ENCODE peak calls at places on chromosomes 13 and 19, in four cellular contexts. D, Q, K and V are unnamed samples.

GRCh38 chr19:18456974-18457373 is 19.0 kb upstream of the ISYNA1 start:
- DNase-seq in D (no peak), K (no peak), Q (no peak), V (no peak)

GRCh38 chr13:19182536-19182935 is 912 bp upstream of the TUBA3C start:
- DNase-seq in D (no peak), Q (no peak), K (no peak), V (no peak)

GRCh38 chr13:97119899-97120745 is 102.0 kb upstream of the MBNL2 start:
- DNase-seq in K (no peak), Q (peak; percentile 64), D (no peak), V (no peak)

GRCh38 chr19:50968709-50969412 is 530 bp downstream of the KLK6 start:
- DNase-seq in Q (no peak), D (no peak), K (no peak), V (no peak)

GRCh38 chr19:18086590-18087138 is at the start of gene IL12RB1:
- DNase-seq in Q (no peak), D (no peak), K (no peak), V (no peak)

GRCh38 chr13:112748947-112749346 is 59.1 kb downstream of the ATP11A start:
- DNase-seq in D (no peak), K (no peak), Q (no peak), V (no peak)

GRCh38 chr19:35828694-35829301 is 16.2 kb upstream of the PRODH2 start:
- DNase-seq in K (peak; percentile 88), Q (peak; percentile 67), D (peak; percentile 82), V (peak; percentile 77)

GRCh38 chr13:91347996-91348905 is 764 bp downstream of the MIR17HG start:
- DNase-seq in K (no peak), D (no peak), Q (no peak), V (no peak)

GRCh38 chr13:90943961-90944360 is 403.5 kb upstream of the MIR17HG start:
- DNase-seq in D (no peak), K (no peak), Q (no peak), V (no peak)

GRCh38 chr19:42066075-42066754 is 3.8 kb downstream of the GRIK5 start:
- DNase-seq in D (peak; percentile 68), Q (peak; percentile 19), K (peak; percentile 54), V (peak; percentile 85)

GRCh38 chr13:79675931-79676658 is 195.1 kb downstream of the NDFIP2 start:
- DNase-seq in Q (no peak), D (no peak), K (no peak), V (peak; percentile 23)

GRCh38 chr13:88384542-88384941 is 713.4 kb downstream of the SLITRK5 start:
- DNase-seq in Q (no peak), K (no peak), D (no peak), V (no peak)
- H3K4me2 ChIP-seq in Q (no peak overlapping the region), K (no peak overlapping the region), D (peak overlapping the region; percentile 14), V (no peak overlapping the region)

GRCh38 chr13:43014162-43014561 is 9.2 kb upstream of the DNAJC15 start:
- DNase-seq in D (no peak), Q (no peak), K (no peak), V (no peak)
- H4K5ac ChIP-seq in D (no peak overlapping the region), Q (no peak overlapping the region), K (no peak overlapping the region), V (no peak overlapping the region)

GRCh38 chr13:27053902-27054595 is 117.6 kb downstream of the USP12 start:
- DNase-seq in Q (peak; percentile 88), D (no peak), K (no peak), V (peak; percentile 56)

GRCh38 chr13:27055501-27055900 is 116.1 kb downstream of the USP12 start:
- DNase-seq in K (no peak), Q (no peak), D (no peak), V (no peak)

GRCh38 chr13:27057817-27058216 is 113.8 kb downstream of the USP12 start:
- DNase-seq in Q (no peak), K (no peak), D (no peak), V (no peak)

GRCh38 chr13:27054760-27055159 is 116.9 kb downstream of the USP12 start:
- DNase-seq in Q (no peak), D (no peak), K (no peak), V (no peak)

GRCh38 chr13:27053235-27053884 is 118.3 kb downstream of the USP12 start:
- DNase-seq in D (no peak), K (no peak), Q (no peak), V (peak; percentile 42)
- H3K4me2 ChIP-seq in D (no peak overlapping the region), K (no peak overlapping the region), Q (no peak overlapping the region), V (no peak overlapping the region)

GRCh38 chr19:21462540-21462939 is 42.9 kb upstream of the ZNF429 start:
- DNase-seq in D (no peak), Q (no peak), K (no peak), V (no peak)
- H4K5ac ChIP-seq in D (no peak overlapping the region), Q (no peak overlapping the region), K (no peak overlapping the region), V (no peak overlapping the region)